ENCODE peak calls at places on chromosomes 1 and 21, in six cellular contexts. U, O, L, K, C and F are unnamed samples.

GRCh38 chr1:2638466-2639115 is 5.8 kb upstream of the MMEL1 start:
- DNase-seq in K (peak), L (no peak), C (no peak), U (no peak), O (no peak), F (no peak)

GRCh38 chr1:89615676-89616598 is 17.0 kb upstream of the LRRC8C start:
- DNase-seq in U (no peak), O (no peak), L (no peak), C (no peak), K (no peak), F (no peak)

GRCh38 chr1:192763756-192764155 is 45.1 kb upstream of the RGS2 start:
- DNase-seq in U (no peak), K (no peak), L (no peak), O (no peak), C (no peak), F (no peak)

GRCh38 chr1:32701951-32702598 is 495 bp downstream of the SYNC start:
- DNase-seq in O (no peak), C (no peak), K (no peak), U (no peak), L (no peak), F (no peak)

GRCh38 chr1:26408604-26409003 is 2.0 kb upstream of the LIN28A start:
- DNase-seq in L (peak), C (peak), U (peak), O (peak), K (peak), F (peak)

GRCh38 chr1:66831529-66832239 is 30.6 kb upstream of the INSL5 start:
- DNase-seq in O (no peak), C (no peak), K (no peak), L (no peak), U (no peak), F (no peak)

GRCh38 chr1:108881369-108881768 is 4.6 kb downstream of the GPSM2 start:
- DNase-seq in K (no peak), O (no peak), U (no peak), L (no peak), C (no peak), F (no peak)

GRCh38 chr1:58618303-58618702 is 41.3 kb upstream of the TACSTD2 start:
- DNase-seq in O (no peak), L (peak), K (peak), U (peak), C (no peak), F (no peak)

GRCh38 chr21:19368944-19369343 is 965.4 kb upstream of the TMPRSS15 start:
- DNase-seq in C (no peak), U (no peak), O (no peak), L (peak), K (no peak), F (no peak)

GRCh38 chr1:9289724-9290493 is 2.8 kb upstream of the SPSB1 start:
- DNase-seq in K (peak), O (no peak), L (peak), U (no peak), C (no peak), F (no peak)

GRCh38 chr1:168939131-168939946 is 167.2 kb upstream of the ATP1B1 start:
- DNase-seq in U (no peak), C (no peak), O (no peak), K (no peak), L (no peak), F (no peak)

GRCh38 chr1:25023190-25023578 is 93.1 kb upstream of the RUNX3 start:
- DNase-seq in C (no peak), L (no peak), U (no peak), O (no peak), K (no peak), F (no peak)

GRCh38 chr21:43957629-43958362 is 54.3 kb upstream of the TRAPPC10 start:
- DNase-seq in O (no peak), U (no peak), K (no peak), L (no peak), C (no peak), F (no peak)

GRCh38 chr21:36847189-36847588 is 119.3 kb downstream of the HLCS start:
- DNase-seq in K (no peak), L (peak), C (no peak), U (no peak), O (no peak), F (no peak)

GRCh38 chr1:41387667-41388091 is 26.4 kb downstream of the FOXO6 start:
- DNase-seq in C (no peak), U (peak), K (peak), O (no peak), L (peak), F (no peak)

GRCh38 chr1:62725255-62725654 is 37.1 kb upstream of the DOCK7 start:
- DNase-seq in O (no peak), C (no peak), K (no peak), L (no peak), U (no peak), F (no peak)

GRCh38 chr1:72530646-72531045 is 248.3 kb upstream of the NEGR1 start:
- DNase-seq in L (peak), C (no peak), O (no peak), U (no peak), K (no peak), F (no peak)

GRCh38 chr1:174165471-174166137 is 6.3 kb downstream of the RABGAP1L start:
- DNase-seq in U (no peak), L (no peak), K (no peak), C (no peak), O (no peak), F (no peak)